ENCODE peak calls at places on chromosomes 3 and 15, in five cellular contexts. V, B, D, U and L are unnamed samples.

GRCh38 chr3:118445036-118445435 is 589.6 kb downstream of the IGSF11 start:
- DNase-seq in V (no peak), B (no peak), D (no peak), U (no peak), L (no peak)

GRCh38 chr3:42711491-42712343 is 9.1 kb upstream of the HHATL start:
- DNase-seq in V (no peak), B (no peak), D (no peak), U (no peak), L (no peak)

GRCh38 chr15:74587924-74588323 is 27.7 kb upstream of the CLK3 start:
- DNase-seq in V (no peak), B (no peak), D (no peak), U (no peak), L (no peak)

GRCh38 chr3:10269443-10269842 is 21.2 kb downstream of the TATDN2 start:
- DNase-seq in V (no peak), B (no peak), D (no peak), U (no peak), L (no peak)

GRCh38 chr3:143529018-143529478 is 319.2 kb downstream of the SLC9A9 start:
- DNase-seq in V (no peak), B (no peak), D (no peak), U (no peak), L (no peak)

GRCh38 chr15:97783240-97783639 is 177.3 kb upstream of the ARRDC4 start:
- DNase-seq in V (no peak), B (no peak), D (no peak), U (no peak), L (no peak)

GRCh38 chr3:9820944-9821343 is 10.9 kb downstream of the TTLL3 start:
- DNase-seq in V (no peak), B (no peak), D (no peak), U (peak; percentile 36), L (peak; percentile 39)

GRCh38 chr3:144989756-144990155 is 1018.1 kb downstream of the DIPK2A start:
- DNase-seq in V (no peak), B (no peak), D (no peak), U (no peak), L (peak; percentile 42)

GRCh38 chr3:143301031-143301430 is 181.5 kb downstream of the CHST2 start:
- DNase-seq in V (no peak), B (no peak), D (no peak), U (no peak), L (no peak)

GRCh38 chr15:96207377-96208006 is 123.0 kb upstream of the NR2F2 start:
- DNase-seq in V (no peak), B (no peak), D (no peak), U (no peak), L (no peak)

GRCh38 chr3:101195951-101196713 is 124.2 kb downstream of the IMPG2 start:
- DNase-seq in V (no peak), B (no peak), D (no peak), U (peak; percentile 82), L (peak; percentile 69)

GRCh38 chr3:126054870-126055269 is 29.1 kb downstream of the SLC41A3 start:
- DNase-seq in V (no peak), B (no peak), D (no peak), U (no peak), L (no peak)

GRCh38 chr3:194720048-194720447 is 34.4 kb downstream of the FAM43A start:
- DNase-seq in V (no peak), B (no peak), D (no peak), U (no peak), L (no peak)

GRCh38 chr3:101842245-101842934 is 6.9 kb upstream of the NFKBIZ start:
- DNase-seq in V (no peak), B (no peak), D (no peak), U (no peak), L (no peak)

GRCh38 chr3:143146875-143147274 is 27.3 kb downstream of the CHST2 start:
- DNase-seq in V (no peak), B (no peak), D (no peak), U (no peak), L (no peak)

GRCh38 chr3:454986-455385 is 258.4 kb downstream of the CHL1 start:
- DNase-seq in V (no peak), B (no peak), D (no peak), U (no peak), L (no peak)

GRCh38 chr15:101652783-101653430 is 726 bp upstream of the TM2D3 start:
- DNase-seq in V (no peak), B (no peak), D (no peak), U (no peak), L (peak; percentile 40)

GRCh38 chr15:41966414-41966812 is 5.9 kb downstream of the EHD4 start:
- DNase-seq in V (no peak), B (no peak), D (no peak), U (no peak), L (no peak)

GRCh38 chr3:169146866-169147245 is 516.7 kb downstream of the MECOM start:
- DNase-seq in V (no peak), B (peak; percentile 12), D (no peak), U (no peak), L (no peak)

GRCh38 chr15:35038655-35039534 is 46.2 kb downstream of the NANOGP8 start:
- DNase-seq in V (no peak), B (no peak), D (no peak), U (peak; percentile 87), L (peak; percentile 71)

GRCh38 chr15:83248151-83248851 is 36.2 kb downstream of the BNC1 start:
- DNase-seq in V (peak; percentile 39), B (peak; percentile 12), D (no peak), U (peak; percentile 55), L (peak; percentile 70)

GRCh38 chr15:92451225-92451825 is 57.6 kb downstream of the ST8SIA2 start:
- DNase-seq in V (no peak), B (no peak), D (no peak), U (peak; percentile 43), L (peak; percentile 5)

GRCh38 chr15:64816452-64816851 is 9.0 kb downstream of the PIF1 start:
- DNase-seq in V (no peak), B (peak; percentile 49), D (no peak), U (no peak), L (no peak)

GRCh38 chr15:99467861-99468460 is 97.8 kb upstream of the MEF2A start:
- DNase-seq in V (peak; percentile 5), B (no peak), D (no peak), U (no peak), L (peak; percentile 41)

GRCh38 chr3:104825116-104825515 is 541.6 kb upstream of the ALCAM start:
- DNase-seq in V (no peak), B (no peak), D (no peak), U (no peak), L (no peak)

GRCh38 chr3:168116279-168116678 is 20.6 kb upstream of the GOLIM4 start:
- DNase-seq in V (peak; percentile 55), B (peak; percentile 23), D (no peak), U (no peak), L (peak; percentile 29)

GRCh38 chr3:114709102-114709501 is 415.3 kb downstream of the TIGIT start:
- DNase-seq in V (no peak), B (no peak), D (no peak), U (no peak), L (peak; percentile 85)

GRCh38 chr3:13498354-13499060 is 18.4 kb downstream of the HDAC11 start:
- DNase-seq in V (no peak), B (no peak), D (no peak), U (no peak), L (no peak)

DNA sequence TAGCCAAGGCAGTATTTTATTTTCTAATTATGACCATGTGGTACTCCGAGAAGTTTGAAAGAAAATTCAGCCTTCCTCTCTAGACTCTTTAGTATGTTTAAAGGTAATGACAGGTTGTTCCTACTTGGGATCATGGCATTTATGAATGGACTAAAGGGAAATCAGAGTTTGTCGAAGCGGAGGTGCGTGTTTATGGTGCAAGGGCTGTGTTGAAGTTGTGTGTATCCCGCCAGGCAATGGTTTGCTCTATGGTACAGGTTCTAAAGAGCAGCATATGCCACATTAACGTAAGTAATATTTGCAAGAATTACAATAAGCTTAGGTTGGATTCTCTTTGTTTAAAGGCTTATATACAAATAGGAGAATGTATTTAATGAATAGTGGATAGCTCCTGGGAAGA is 733 bp downstream of the EPHA3 start:
- DNase-seq in V (no peak), B (no peak), D (no peak), U (no peak), L (no peak)
- H3K4me3 ChIP-seq in V (no peak overlapping the region), B (no peak overlapping the region), D (peak overlapping the region; percentile 68), U (no peak overlapping the region), L (peak overlapping the region; percentile 54)

DNA sequence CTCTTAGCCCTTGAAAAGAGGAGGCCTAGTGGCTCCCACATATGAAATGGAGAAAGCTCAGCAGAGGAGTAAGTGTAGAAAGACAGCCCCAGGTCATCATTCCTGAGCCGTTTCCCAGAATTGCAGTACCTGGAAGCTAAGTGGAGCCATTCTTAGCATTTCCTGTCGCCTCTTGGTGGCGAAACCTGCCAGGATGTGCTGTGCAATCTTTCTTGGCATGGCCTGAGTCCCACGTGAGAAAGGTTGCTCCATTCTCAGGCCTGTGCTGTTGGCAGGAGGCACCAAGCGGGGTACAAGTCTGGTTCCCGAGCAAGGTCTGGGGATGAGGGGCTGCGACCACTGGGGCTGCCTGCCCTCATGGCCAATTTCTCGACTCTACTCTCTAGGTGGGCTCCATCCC is 207.2 kb upstream of the TPM1 start:
- DNase-seq in V (no peak), B (peak; percentile 86), D (no peak), U (peak; percentile 44), L (peak; percentile 61)
- TF ChIP-seq CTCF in V (no peak), B (peak; percentile 45), D (no peak), U (no peak), L (no peak)

GRCh38 chr15:72516734-72517133 is 42.6 kb downstream of the ARIH1 start:
- DNase-seq in V (no peak), B (no peak), D (no peak), U (no peak), L (no peak)

GRCh38 chr15:72515591-72516389 is 41.7 kb downstream of the ARIH1 start:
- DNase-seq in V (no peak), B (no peak), D (no peak), U (no peak), L (peak; percentile 0)

GRCh38 chr15:72521682-72522081 is 47.6 kb downstream of the ARIH1 start:
- DNase-seq in V (no peak), B (no peak), D (no peak), U (no peak), L (peak; percentile 20)
- H3K4me3 ChIP-seq in V (no peak overlapping the region), B (no peak overlapping the region), D (no peak overlapping the region), U (no peak overlapping the region), L (no peak overlapping the region)

DNA sequence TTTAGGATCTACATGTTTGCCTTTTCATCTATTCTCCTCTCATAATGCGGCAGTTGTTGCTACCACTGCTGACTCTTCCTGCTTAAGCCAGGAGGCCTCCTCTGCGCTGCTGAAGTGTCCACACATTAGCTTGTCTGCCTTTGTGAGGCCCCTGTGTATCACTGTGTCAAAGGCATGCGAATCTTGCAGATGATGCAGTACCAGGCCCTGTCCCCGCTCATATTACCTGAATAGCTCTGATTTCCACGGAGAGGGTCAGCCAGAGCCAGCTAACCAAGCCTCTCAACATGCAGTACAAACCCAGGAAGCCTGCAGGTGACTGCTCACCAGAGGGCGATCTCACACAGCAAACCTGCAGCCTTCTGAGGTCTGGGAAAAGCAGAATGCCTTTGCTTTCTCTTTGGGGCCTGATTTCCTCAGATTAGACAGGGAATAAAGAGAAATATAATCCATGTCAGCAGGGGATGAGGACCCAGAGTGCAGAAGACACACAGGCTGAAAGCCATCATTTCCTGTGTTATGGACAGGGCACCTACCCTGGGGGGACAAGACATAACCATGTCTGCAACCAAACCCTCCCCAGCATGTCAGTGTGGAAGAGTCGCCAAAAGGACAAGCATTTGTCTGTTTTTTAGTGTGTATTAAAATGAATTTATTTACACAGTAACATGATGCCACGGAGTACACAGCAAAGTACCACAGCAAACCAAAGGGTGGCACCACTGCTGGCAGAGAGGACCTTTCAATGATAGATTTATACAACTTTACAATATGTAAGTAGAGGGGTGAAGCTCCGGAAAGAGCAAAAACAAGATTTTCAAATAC is 36.8 kb upstream of the TSPAN3 start:
- DNase-seq in V (no peak), B (peak; percentile 68), D (no peak), U (no peak), L (peak; percentile 51)
- TF ChIP-seq CTCF in V (no peak), B (peak; percentile 54), D (peak; percentile 16), U (peak; percentile 73), L (peak; percentile 84)

GRCh38 chr3:193240436-193240849 is 579 bp upstream of the PLAAT1 start:
- DNase-seq in V (no peak), B (no peak), D (no peak), U (no peak), L (no peak)
- H3K4me3 ChIP-seq in V (peak overlapping the region; percentile 19), B (peak overlapping the region; percentile 48), D (peak overlapping the region; percentile 64), U (no peak overlapping the region), L (peak overlapping the region; percentile 51)